ENCODE peak calls at places on chromosomes 13 and 19, in seven cellular contexts. One of them, this sample, is unnamed.
A peak's percentile ranks its signal among the peaks of the same experiment; 100 is the strongest.

GRCh38 chr13:35164324-35164932 is 222.4 kb downstream of the NBEA start:
- DNase-seq in cardiac muscle cell: peak; percentile 57
- DNase-seq in heart right ventricle: no peak
- DNase-seq in ovary: no peak
- DNase-seq in foreskin fibroblast: no peak
- DNase-seq in gastrocnemius medialis: no peak
- DNase-seq in mammary epithelial cell: peak; percentile 6
- DNase-seq in this sample: no peak

GRCh38 chr19:35755550-35756371 is 1.1 kb downstream of the HSPB6 start:
- DNase-seq in ovary: peak; percentile 95
- DNase-seq in mammary epithelial cell: no peak
- DNase-seq in cardiac muscle cell: peak; percentile 92
- DNase-seq in heart right ventricle: peak; percentile 88
- DNase-seq in gastrocnemius medialis: peak; percentile 91
- DNase-seq in foreskin fibroblast: peak; percentile 86
- DNase-seq in this sample: no peak

GRCh38 chr19:48194041-48194871 is 23.8 kb downstream of the ZSWIM9 start:
- DNase-seq in gastrocnemius medialis: no peak
- DNase-seq in foreskin fibroblast: no peak
- DNase-seq in heart right ventricle: no peak
- DNase-seq in ovary: no peak
- DNase-seq in mammary epithelial cell: no peak
- DNase-seq in cardiac muscle cell: peak; percentile 24
- DNase-seq in this sample: no peak

GRCh38 chr13:45615501-45616101 is at the start of gene ERICH6B:
- DNase-seq in mammary epithelial cell: no peak
- DNase-seq in ovary: no peak
- DNase-seq in heart right ventricle: no peak
- DNase-seq in foreskin fibroblast: peak; percentile 23
- DNase-seq in cardiac muscle cell: peak; percentile 62
- DNase-seq in gastrocnemius medialis: no peak
- DNase-seq in this sample: no peak

GRCh38 chr13:64130600-64130999 is 2715.0 kb upstream of the PCDH20 start:
- DNase-seq in gastrocnemius medialis: no peak
- DNase-seq in mammary epithelial cell: no peak
- DNase-seq in ovary: no peak
- DNase-seq in foreskin fibroblast: no peak
- DNase-seq in cardiac muscle cell: peak; percentile 1
- DNase-seq in heart right ventricle: no peak
- DNase-seq in this sample: no peak

GRCh38 chr19:19488875-19489690 is 26.3 kb downstream of the TSSK6 start:
- DNase-seq in foreskin fibroblast: peak; percentile 97
- DNase-seq in mammary epithelial cell: peak; percentile 87
- DNase-seq in gastrocnemius medialis: peak; percentile 69
- DNase-seq in heart right ventricle: peak; percentile 87
- DNase-seq in ovary: peak; percentile 81
- DNase-seq in cardiac muscle cell: peak; percentile 96
- DNase-seq in this sample: peak; percentile 92

GRCh38 chr19:48400018-48400742 is 6.7 kb downstream of the GRIN2D start:
- DNase-seq in mammary epithelial cell: peak; percentile 51
- DNase-seq in foreskin fibroblast: peak; percentile 86
- DNase-seq in ovary: no peak
- DNase-seq in gastrocnemius medialis: peak; percentile 38
- DNase-seq in cardiac muscle cell: peak; percentile 75
- DNase-seq in heart right ventricle: peak; percentile 49
- DNase-seq in this sample: no peak

GRCh38 chr19:39223703-39224279 is 19.7 kb upstream of the SYCN start:
- DNase-seq in gastrocnemius medialis: no peak
- DNase-seq in mammary epithelial cell: peak; percentile 17
- DNase-seq in heart right ventricle: no peak
- DNase-seq in cardiac muscle cell: peak; percentile 56
- DNase-seq in foreskin fibroblast: peak; percentile 10
- DNase-seq in ovary: no peak
- DNase-seq in this sample: no peak

GRCh38 chr13:113657851-113658741 is at the start of gene ATP4B:
- DNase-seq in ovary: no peak
- DNase-seq in mammary epithelial cell: no peak
- DNase-seq in cardiac muscle cell: no peak
- DNase-seq in gastrocnemius medialis: peak; percentile 8
- DNase-seq in heart right ventricle: no peak
- DNase-seq in foreskin fibroblast: no peak
- DNase-seq in this sample: no peak
- TF ChIP-seq CTCF in ovary: no peak
- TF ChIP-seq CTCF in mammary epithelial cell: no peak
- TF ChIP-seq CTCF in cardiac muscle cell: no peak
- TF ChIP-seq CTCF in gastrocnemius medialis: no peak
- TF ChIP-seq CTCF in heart right ventricle: no peak
- TF ChIP-seq CTCF in foreskin fibroblast: no peak
- TF ChIP-seq CTCF in this sample: no peak

GRCh38 chr13:30744686-30745085 is 9.3 kb downstream of the ALOX5AP start:
- DNase-seq in foreskin fibroblast: no peak
- DNase-seq in mammary epithelial cell: no peak
- DNase-seq in gastrocnemius medialis: no peak
- DNase-seq in cardiac muscle cell: no peak
- DNase-seq in heart right ventricle: no peak
- DNase-seq in ovary: no peak
- DNase-seq in this sample: no peak
- H3K4me3 ChIP-seq in foreskin fibroblast: no peak overlapping the region
- H3K4me3 ChIP-seq in mammary epithelial cell: no peak overlapping the region
- H3K4me3 ChIP-seq in gastrocnemius medialis: no peak overlapping the region
- H3K4me3 ChIP-seq in cardiac muscle cell: no peak overlapping the region
- H3K4me3 ChIP-seq in heart right ventricle: no peak overlapping the region
- H3K4me3 ChIP-seq in ovary: no peak overlapping the region
- H3K4me3 ChIP-seq in this sample: no peak overlapping the region

GRCh38 chr19:11227201-11227886 is 12.1 kb upstream of the ANGPTL8 start:
- DNase-seq in ovary: no peak
- DNase-seq in gastrocnemius medialis: no peak
- DNase-seq in mammary epithelial cell: no peak
- DNase-seq in cardiac muscle cell: no peak
- DNase-seq in heart right ventricle: no peak
- DNase-seq in foreskin fibroblast: no peak
- DNase-seq in this sample: no peak
- TF ChIP-seq CTCF in ovary: no peak
- TF ChIP-seq CTCF in gastrocnemius medialis: no peak
- TF ChIP-seq CTCF in mammary epithelial cell: peak; percentile 31
- TF ChIP-seq CTCF in cardiac muscle cell: no peak
- TF ChIP-seq CTCF in heart right ventricle: no peak
- TF ChIP-seq CTCF in foreskin fibroblast: no peak
- TF ChIP-seq CTCF in this sample: peak; percentile 33

GRCh38 chr19:55486971-55487883 is 1.0 kb upstream of the SSC5D start:
- DNase-seq in mammary epithelial cell: peak; percentile 67
- DNase-seq in gastrocnemius medialis: peak; percentile 47
- DNase-seq in cardiac muscle cell: peak; percentile 96
- DNase-seq in foreskin fibroblast: peak; percentile 96
- DNase-seq in heart right ventricle: peak; percentile 89
- DNase-seq in ovary: peak; percentile 93
- DNase-seq in this sample: peak; percentile 71
- H3K4me3 ChIP-seq in mammary epithelial cell: no peak overlapping the region
- H3K4me3 ChIP-seq in gastrocnemius medialis: no peak overlapping the region
- H3K4me3 ChIP-seq in cardiac muscle cell: peak overlapping the region; percentile 7
- H3K4me3 ChIP-seq in foreskin fibroblast: peak overlapping the region; percentile 45
- H3K4me3 ChIP-seq in heart right ventricle: no peak overlapping the region
- H3K4me3 ChIP-seq in ovary: peak overlapping the region; percentile 5
- H3K4me3 ChIP-seq in this sample: peak overlapping the region; percentile 26

This sample was measured in HFF-Myc.